ENCODE peak calls at places on chromosomes 6 and 20, in four cellular contexts. One of them, this sample, is unnamed.
A peak's percentile ranks its signal among the peaks of the same experiment; 100 is the strongest.

GRCh38 chr20:41150664-41151063 is 13.3 kb downstream of the PLCG1 start:
- DNase-seq in fibroblast of mammary gland: peak; percentile 23
- DNase-seq in upper lobe of right lung: no peak
- DNase-seq in tibial artery: no peak
- DNase-seq in this sample: no peak

GRCh38 chr6:92706976-92707375 is 712.4 kb downstream of the EPHA7 start:
- DNase-seq in fibroblast of mammary gland: no peak
- DNase-seq in upper lobe of right lung: no peak
- DNase-seq in tibial artery: no peak
- DNase-seq in this sample: no peak

GRCh38 chr6:3261518-3261820 is 2.7 kb downstream of the PSMG4 start:
- DNase-seq in fibroblast of mammary gland: no peak
- DNase-seq in upper lobe of right lung: no peak
- DNase-seq in tibial artery: no peak
- DNase-seq in this sample: no peak

GRCh38 chr6:131574133-131574532 is 1.1 kb downstream of the ARG1 start:
- DNase-seq in fibroblast of mammary gland: no peak
- DNase-seq in upper lobe of right lung: no peak
- DNase-seq in tibial artery: no peak
- DNase-seq in this sample: no peak

GRCh38 chr6:74942130-74942529 is 263.7 kb downstream of the COL12A1 start:
- DNase-seq in fibroblast of mammary gland: no peak
- DNase-seq in upper lobe of right lung: no peak
- DNase-seq in tibial artery: no peak
- DNase-seq in this sample: no peak

GRCh38 chr6:96862560-96862959 is 25.3 kb upstream of the GPR63 start:
- DNase-seq in fibroblast of mammary gland: no peak
- DNase-seq in upper lobe of right lung: no peak
- DNase-seq in tibial artery: no peak
- DNase-seq in this sample: no peak

GRCh38 chr6:40791004-40791403 is 203.8 kb upstream of the LRFN2 start:
- DNase-seq in fibroblast of mammary gland: no peak
- DNase-seq in upper lobe of right lung: no peak
- DNase-seq in tibial artery: no peak
- DNase-seq in this sample: peak; percentile 18

GRCh38 chr6:134551245-134551960 is 233.5 kb upstream of the SGK1 start:
- DNase-seq in fibroblast of mammary gland: peak; percentile 84
- DNase-seq in upper lobe of right lung: no peak
- DNase-seq in tibial artery: no peak
- DNase-seq in this sample: no peak

GRCh38 chr6:45663181-45664180 is 285.7 kb upstream of the SUPT3H start:
- DNase-seq in fibroblast of mammary gland: no peak
- DNase-seq in upper lobe of right lung: no peak
- DNase-seq in tibial artery: peak; percentile 47
- DNase-seq in this sample: peak; percentile 71

GRCh38 chr6:11381801-11382513 is 149.5 kb upstream of the NEDD9 start:
- DNase-seq in fibroblast of mammary gland: no peak
- DNase-seq in upper lobe of right lung: peak; percentile 67
- DNase-seq in tibial artery: no peak
- DNase-seq in this sample: peak; percentile 84

GRCh38 chr6:125658125-125658524 is 91.3 kb upstream of the HEY2 start:
- DNase-seq in fibroblast of mammary gland: no peak
- DNase-seq in upper lobe of right lung: no peak
- DNase-seq in tibial artery: no peak
- DNase-seq in this sample: no peak

DNA sequence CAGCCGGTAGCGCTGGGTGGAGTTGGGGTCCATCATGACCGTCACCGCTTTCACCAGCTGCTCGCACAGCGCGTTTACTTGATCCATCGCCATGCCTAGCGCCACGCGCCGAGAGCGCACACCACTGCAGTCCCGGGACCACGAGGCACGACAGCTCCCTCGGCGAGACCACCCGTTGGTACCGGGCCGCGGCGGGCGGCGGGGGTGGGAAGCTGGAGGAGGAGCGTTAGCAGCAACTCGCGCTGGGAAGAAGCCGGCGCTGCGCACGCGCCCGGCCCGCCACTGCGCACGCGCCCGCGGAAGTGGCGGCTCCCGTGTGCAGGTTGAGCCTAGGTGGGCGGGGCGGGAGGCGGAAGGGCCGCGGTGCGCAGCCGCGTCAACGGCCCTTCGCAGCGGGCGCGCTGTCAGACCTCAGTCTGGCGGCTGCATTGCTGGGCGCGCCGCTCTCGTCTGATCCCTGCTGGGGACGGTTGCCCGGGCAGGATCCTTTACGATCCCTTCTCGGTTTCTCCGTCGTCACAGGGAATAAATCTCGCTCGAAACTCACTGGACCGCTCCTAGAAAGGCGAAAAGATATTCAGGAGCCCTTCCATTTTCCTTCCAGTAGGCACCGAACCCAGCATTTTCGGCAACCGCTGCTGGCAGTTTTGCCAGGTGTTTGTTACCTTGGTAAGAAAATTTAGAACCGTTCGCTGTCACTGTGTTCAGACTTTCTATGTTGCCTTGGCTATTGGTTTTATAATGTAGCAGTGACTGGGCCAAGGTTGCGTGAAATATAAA is at the start of the genes POLH and XPO5:
- DNase-seq in fibroblast of mammary gland: peak; percentile 86
- DNase-seq in upper lobe of right lung: peak; percentile 97
- DNase-seq in tibial artery: peak; percentile 89
- DNase-seq in this sample: peak; percentile 93
- TF ChIP-seq CTCF in fibroblast of mammary gland: peak; percentile 14
- TF ChIP-seq CTCF in upper lobe of right lung: no peak
- TF ChIP-seq CTCF in tibial artery: no peak
- TF ChIP-seq CTCF in this sample: no peak

DNA sequence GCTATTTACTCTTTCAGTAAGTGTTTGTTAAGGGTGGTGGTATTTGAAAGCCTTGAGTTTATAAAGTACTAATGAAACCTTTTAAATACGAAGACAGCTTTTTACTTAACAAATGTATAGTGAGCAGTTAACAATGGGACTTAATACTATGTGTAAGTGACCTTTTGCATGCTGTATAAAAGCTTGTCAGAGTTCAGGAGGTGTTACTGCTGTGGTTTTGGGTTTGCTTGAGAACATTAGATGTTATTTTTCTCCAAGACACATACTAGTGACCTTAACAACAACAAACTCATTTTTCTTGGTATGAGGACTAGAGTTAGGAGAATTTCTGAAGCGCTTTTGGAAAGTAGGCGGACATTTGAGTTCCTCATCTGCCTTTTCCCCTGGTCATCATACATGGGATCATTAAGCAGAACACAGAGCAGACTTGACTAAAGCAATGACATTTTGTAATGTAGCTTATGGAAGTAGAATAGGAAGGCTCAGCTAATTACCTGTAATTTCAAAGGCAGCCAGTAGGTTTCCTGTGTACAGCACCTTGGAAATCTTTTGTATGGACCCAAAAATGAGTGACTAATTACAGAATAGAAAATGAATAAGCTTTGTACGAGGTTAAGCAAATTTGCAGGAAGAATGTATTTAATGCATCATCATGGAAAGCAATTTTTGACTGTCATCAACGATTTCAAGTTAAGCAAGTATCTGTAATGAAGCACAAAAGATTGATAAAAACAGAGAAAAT is 14.1 kb downstream of the CDYL start:
- DNase-seq in fibroblast of mammary gland: no peak
- DNase-seq in upper lobe of right lung: no peak
- DNase-seq in tibial artery: no peak
- DNase-seq in this sample: peak; percentile 15
- TF ChIP-seq CTCF in fibroblast of mammary gland: peak; percentile 19
- TF ChIP-seq CTCF in upper lobe of right lung: no peak
- TF ChIP-seq CTCF in tibial artery: no peak
- TF ChIP-seq CTCF in this sample: peak; percentile 56

DNA sequence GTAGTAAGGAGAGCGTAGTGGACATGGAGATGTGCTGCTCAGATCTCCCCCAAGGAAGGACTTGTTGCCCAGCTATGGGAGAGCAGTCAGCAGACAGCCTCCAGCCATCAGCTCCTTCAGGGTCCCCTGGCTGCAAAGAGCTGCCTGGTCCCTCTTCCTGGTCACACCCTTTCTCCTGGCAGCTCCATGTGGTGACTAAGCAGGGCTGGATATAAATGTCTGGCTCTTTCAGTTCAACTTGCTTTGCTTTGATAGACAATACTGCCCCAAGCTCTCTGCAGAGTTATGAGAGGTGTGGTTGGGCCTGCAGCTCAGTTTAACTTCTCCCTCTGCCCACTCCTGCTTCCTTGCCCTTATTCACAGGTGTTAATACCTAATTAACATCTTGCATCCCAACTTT is 64.1 kb upstream of the DDR1 start:
- DNase-seq in fibroblast of mammary gland: peak; percentile 81
- DNase-seq in upper lobe of right lung: no peak
- DNase-seq in tibial artery: peak; percentile 75
- DNase-seq in this sample: no peak
- TF ChIP-seq CTCF in fibroblast of mammary gland: peak; percentile 8
- TF ChIP-seq CTCF in upper lobe of right lung: no peak
- TF ChIP-seq CTCF in tibial artery: no peak
- TF ChIP-seq CTCF in this sample: no peak

DNA sequence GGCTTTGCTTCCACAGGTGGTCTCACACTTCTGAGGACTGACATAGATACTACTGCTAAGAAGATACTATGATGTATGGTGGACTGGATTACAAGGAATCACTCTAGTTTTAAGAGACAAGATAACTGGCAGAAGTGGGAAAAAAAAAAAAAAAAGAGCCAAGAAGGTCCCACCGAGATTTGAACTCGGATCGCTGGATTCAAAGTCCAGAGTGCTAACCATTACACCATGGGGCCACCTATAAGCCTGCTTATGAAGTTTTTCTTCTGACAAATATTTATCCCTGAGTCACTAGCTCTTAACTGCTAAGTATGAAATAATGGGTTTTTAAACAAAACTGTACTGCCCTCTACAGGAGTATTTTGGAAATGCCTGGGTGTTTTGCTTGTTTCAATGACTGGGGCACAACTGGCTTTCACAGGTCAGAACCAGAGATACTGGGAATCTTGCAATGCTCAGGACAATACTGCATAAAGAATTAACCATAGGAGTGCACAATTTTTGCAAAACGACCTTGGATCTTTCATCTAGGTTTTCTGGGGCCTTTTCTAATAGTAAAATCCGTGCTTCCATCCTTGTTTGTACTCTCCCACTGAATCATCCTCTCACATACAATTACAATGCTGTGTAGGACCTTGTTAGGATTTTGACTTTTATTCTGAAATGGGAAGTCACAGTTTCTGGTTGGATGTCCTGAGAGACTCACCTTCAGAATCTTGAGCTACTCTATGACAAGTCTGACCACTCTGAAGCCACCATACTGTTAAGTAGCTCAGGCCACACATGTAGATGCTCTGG is 116.3 kb downstream of the OR2B2 start:
- DNase-seq in fibroblast of mammary gland: peak; percentile 93
- DNase-seq in upper lobe of right lung: no peak
- DNase-seq in tibial artery: no peak
- DNase-seq in this sample: peak; percentile 68
- TF ChIP-seq CTCF in fibroblast of mammary gland: peak; percentile 76
- TF ChIP-seq CTCF in upper lobe of right lung: peak; percentile 84
- TF ChIP-seq CTCF in tibial artery: peak; percentile 85
- TF ChIP-seq CTCF in this sample: peak; percentile 72

GRCh38 chr6:155287762-155288161 is 23.9 kb downstream of the CLDN20 start:
- DNase-seq in fibroblast of mammary gland: no peak
- DNase-seq in upper lobe of right lung: no peak
- DNase-seq in tibial artery: no peak
- DNase-seq in this sample: no peak
- TF ChIP-seq CTCF in fibroblast of mammary gland: no peak
- TF ChIP-seq CTCF in upper lobe of right lung: no peak
- TF ChIP-seq CTCF in tibial artery: no peak
- TF ChIP-seq CTCF in this sample: no peak

GRCh38 chr20:46088409-46089075 is 1.2 kb downstream of the NCOA5 start:
- DNase-seq in fibroblast of mammary gland: peak; percentile 25
- DNase-seq in upper lobe of right lung: no peak
- DNase-seq in tibial artery: no peak
- DNase-seq in this sample: peak; percentile 26
- TF ChIP-seq CTCF in fibroblast of mammary gland: no peak
- TF ChIP-seq CTCF in upper lobe of right lung: no peak
- TF ChIP-seq CTCF in tibial artery: no peak
- TF ChIP-seq CTCF in this sample: peak; percentile 35

DNA sequence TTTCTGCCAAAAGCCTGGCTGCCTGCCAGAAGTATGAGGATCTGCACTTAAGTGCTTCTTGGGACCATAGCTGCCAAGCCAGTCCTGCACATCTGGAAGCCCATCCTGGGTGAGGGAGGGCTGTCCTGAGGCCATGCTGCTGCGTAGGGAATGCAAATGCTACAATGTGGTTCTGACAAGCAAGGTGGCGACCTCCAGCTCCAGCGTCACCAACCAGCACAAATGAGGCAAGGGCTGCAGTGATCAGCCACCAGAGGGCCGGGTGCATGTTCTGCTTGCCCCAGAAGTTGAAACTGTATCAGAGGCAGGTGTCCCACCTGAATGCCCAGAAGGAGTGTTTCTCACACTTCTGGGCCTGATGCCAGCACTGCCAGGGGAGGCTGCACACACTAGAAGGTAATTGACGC is 99.1 kb upstream of the KCNQ5 start:
- DNase-seq in fibroblast of mammary gland: no peak
- DNase-seq in upper lobe of right lung: no peak
- DNase-seq in tibial artery: no peak
- DNase-seq in this sample: peak; percentile 26
- TF ChIP-seq CTCF in fibroblast of mammary gland: no peak
- TF ChIP-seq CTCF in upper lobe of right lung: no peak
- TF ChIP-seq CTCF in tibial artery: no peak
- TF ChIP-seq CTCF in this sample: no peak

DNA sequence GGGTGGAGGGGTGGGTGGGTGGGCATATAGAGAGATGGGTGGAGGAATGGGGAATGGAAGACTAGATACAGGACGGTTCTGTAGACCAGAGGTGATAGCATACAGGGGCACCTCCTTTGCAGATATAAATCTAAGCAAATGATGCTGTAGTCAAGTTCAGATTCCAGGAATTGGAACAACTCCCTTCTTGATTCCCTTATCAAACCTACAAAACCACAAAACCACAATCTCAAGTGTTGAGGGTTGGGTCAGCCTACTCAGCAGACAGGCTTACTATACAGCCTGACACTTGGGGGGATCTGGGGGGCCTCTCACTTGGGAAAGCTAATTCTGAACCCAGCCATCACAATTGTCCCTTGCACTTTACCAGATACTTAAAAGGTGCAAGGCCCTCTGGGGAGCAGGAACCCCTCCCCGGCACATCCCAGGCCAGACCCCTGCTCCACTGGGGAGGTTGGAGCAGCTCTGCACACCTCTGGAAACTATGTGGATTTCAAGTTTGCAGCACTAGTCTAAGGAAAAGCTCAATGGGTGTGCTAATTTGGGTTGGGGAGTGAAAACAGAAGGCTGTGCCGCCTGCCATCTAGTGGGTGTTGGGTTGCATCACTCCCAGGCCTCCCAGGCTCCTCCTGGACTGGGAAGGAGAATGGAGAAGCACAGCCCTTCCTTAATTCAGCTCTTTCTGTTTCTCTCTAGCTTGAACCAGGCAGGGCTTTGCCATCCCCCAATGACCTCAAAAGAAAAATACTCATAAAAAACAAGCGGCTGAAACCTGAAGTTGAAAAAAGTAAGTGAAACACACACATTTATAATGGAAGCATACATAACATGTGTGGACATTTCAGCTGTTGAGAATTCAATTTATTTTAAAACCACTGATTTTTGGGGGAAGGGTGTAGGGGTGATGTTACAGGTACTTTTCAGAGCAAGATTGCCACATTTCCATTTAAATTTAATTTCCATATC is 121.2 kb upstream of the LAMP5 start:
- DNase-seq in fibroblast of mammary gland: peak; percentile 68
- DNase-seq in upper lobe of right lung: peak; percentile 85
- DNase-seq in tibial artery: peak; percentile 79
- DNase-seq in this sample: peak; percentile 12
- TF ChIP-seq CTCF in fibroblast of mammary gland: peak; percentile 89
- TF ChIP-seq CTCF in upper lobe of right lung: peak; percentile 77
- TF ChIP-seq CTCF in tibial artery: peak; percentile 78
- TF ChIP-seq CTCF in this sample: peak; percentile 7

This sample was measured in activated CD8-positive, alpha-beta T cell treated with anti-CD3 and anti-CD28 coated beads for 36 hours.